ENCODE peak calls at places on chromosome 15, in nine cellular contexts. Q is A673, F is MM.1S, L is body of pancreas, M is spleen, H is brain microvascular endothelial cell, B is Panc1, I is mesendoderm, K is PC-3. V is an unnamed sample.

GRCh38 chr15:47129033-47129432 is 588.3 kb upstream of the SEMA6D start:
- DNase-seq in K (no peak), B (no peak), F (no peak), I (no peak), Q (no peak), M (no peak), L (no peak), H (no peak), V (no peak)

GRCh38 chr15:25188051-25188450 is 233.3 kb downstream of the SNRPN start:
- DNase-seq in B (no peak), L (no peak), H (no peak), M (no peak), K (no peak), Q (no peak), I (no peak), F (no peak), V (no peak)

GRCh38 chr15:38253448-38253847 is 812 bp downstream of the SPRED1 start:
- DNase-seq in L (peak), Q (peak), I (peak), F (no peak), K (peak), M (no peak), B (no peak), H (peak), V (no peak)

GRCh38 chr15:52678036-52678467 is 1.1 kb downstream of the ATOSA start:
- DNase-seq in Q (peak), H (peak), B (peak), K (peak), M (peak), F (peak), L (peak), I (peak), V (peak)

GRCh38 chr15:31273258-31273941 is 53.2 kb upstream of the KLF13 start:
- DNase-seq in H (no peak), Q (no peak), F (no peak), B (no peak), I (no peak), K (no peak), M (peak), L (no peak), V (no peak)

GRCh38 chr15:90165659-90166489 is 35.3 kb upstream of the SEMA4B start:
- DNase-seq in I (peak), B (peak), Q (peak), L (peak), K (peak), M (no peak), F (no peak), H (peak), V (no peak)

GRCh38 chr15:98955331-98955730 is 52.3 kb downstream of the PGPEP1L start:
- DNase-seq in K (no peak), I (no peak), L (no peak), B (no peak), F (no peak), M (peak), H (no peak), Q (no peak), V (peak)

GRCh38 chr15:71396536-71397125 is 281.4 kb downstream of the THSD4 start:
- DNase-seq in M (no peak), B (no peak), F (no peak), Q (no peak), I (no peak), K (peak), H (no peak), L (no peak), V (no peak)

GRCh38 chr15:71687902-71688508 is 122.3 kb upstream of the NR2E3 start:
- DNase-seq in F (no peak), K (no peak), M (no peak), H (peak), L (no peak), Q (peak), B (no peak), I (no peak), V (no peak)

GRCh38 chr15:60423540-60423939 is 25.8 kb upstream of the ANXA2 start:
- DNase-seq in I (peak), K (peak), H (peak), L (no peak), B (no peak), M (no peak), Q (peak), F (peak), V (peak)

GRCh38 chr15:29668120-29668602 is 154.1 kb downstream of the TJP1 start:
- DNase-seq in I (peak), Q (peak), F (peak), M (no peak), B (no peak), H (peak), L (peak), K (peak), V (peak)

GRCh38 chr15:52480990-52481389 is 47.7 kb downstream of the MYO5A start:
- DNase-seq in K (no peak), Q (no peak), M (no peak), F (peak), H (no peak), I (no peak), L (no peak), B (no peak), V (no peak)

GRCh38 chr15:25554640-25555039 is 115.8 kb upstream of the UBE3A start:
- DNase-seq in L (no peak), F (no peak), Q (no peak), H (no peak), K (no peak), M (no peak), B (no peak), I (no peak), V (no peak)

GRCh38 chr15:80710635-80711553 is 15.8 kb downstream of the ABHD17C start:
- DNase-seq in B (no peak), L (no peak), I (no peak), H (peak), M (no peak), Q (no peak), K (peak), F (no peak), V (no peak)

GRCh38 chr15:88647362-88648105 is 8.7 kb downstream of the ISG20 start:
- DNase-seq in F (no peak), M (peak), H (no peak), I (no peak), K (peak), B (no peak), L (peak), Q (no peak), V (no peak)

GRCh38 chr15:86183765-86184491 is 104.3 kb downstream of the AGBL1 start:
- DNase-seq in B (no peak), Q (no peak), K (no peak), M (no peak), L (no peak), F (no peak), I (no peak), H (no peak), V (no peak)

GRCh38 chr15:101157721-101158120 is 94.1 kb downstream of the CHSY1 start:
- DNase-seq in F (no peak), K (no peak), H (no peak), B (no peak), L (no peak), I (no peak), M (peak), Q (no peak), V (no peak)

GRCh38 chr15:95442107-95442719 is 888.3 kb upstream of the NR2F2 start:
- DNase-seq in F (no peak), B (no peak), M (no peak), I (no peak), K (no peak), L (no peak), H (no peak), Q (no peak), V (no peak)

GRCh38 chr15:50148362-50148963 is 29.4 kb upstream of the ATP8B4 start:
- DNase-seq in I (peak), L (no peak), B (peak), F (no peak), M (no peak), Q (peak), H (peak), K (peak), V (no peak)

GRCh38 chr15:73754461-73754860 is 1.3 kb upstream of the INSYN1 start:
- DNase-seq in K (no peak), I (no peak), Q (no peak), B (no peak), L (no peak), H (no peak), F (no peak), M (no peak), V (no peak)

GRCh38 chr15:31869640-31870335 is 160.5 kb upstream of the CHRNA7 start:
- DNase-seq in K (no peak), L (peak), Q (peak), I (peak), H (no peak), M (peak), F (no peak), B (no peak), V (peak)

GRCh38 chr15:90822204-90822955 is 46.0 kb upstream of the FURIN start:
- DNase-seq in M (no peak), H (no peak), B (no peak), I (no peak), K (no peak), L (no peak), Q (no peak), F (no peak), V (no peak)

GRCh38 chr15:43958894-43959330 is 132.1 kb downstream of the WDR76 start:
- DNase-seq in Q (peak), B (no peak), L (no peak), H (peak), F (no peak), M (no peak), I (peak), K (peak), V (no peak)

GRCh38 chr15:51846463-51847230 is 17.2 kb downstream of the TMOD3 start:
- DNase-seq in B (no peak), F (no peak), M (no peak), K (peak), Q (peak), L (no peak), I (no peak), H (peak), V (no peak)

GRCh38 chr15:81225161-81225671 is 28.5 kb downstream of the IL16 start:
- DNase-seq in F (no peak), L (peak), B (no peak), M (no peak), Q (no peak), I (no peak), H (no peak), K (no peak), V (no peak)

GRCh38 chr15:98548172-98548971 is 100.0 kb upstream of the IGF1R start:
- DNase-seq in H (peak), B (peak), M (peak), K (no peak), I (peak), Q (peak), F (no peak), L (peak), V (peak)

GRCh38 chr15:39304201-39304841 is 276.6 kb upstream of the THBS1 start:
- DNase-seq in K (no peak), M (no peak), I (no peak), F (no peak), H (no peak), L (no peak), Q (no peak), B (no peak), V (no peak)

GRCh38 chr15:65937476-65937875 is 68.2 kb downstream of the RAB11A start:
- DNase-seq in M (no peak), Q (no peak), L (peak), K (peak), F (no peak), H (peak), B (no peak), I (no peak), V (no peak)

GRCh38 chr15:67174446-67174845 is 80.0 kb downstream of the AAGAB start:
- DNase-seq in F (no peak), B (no peak), M (no peak), Q (no peak), I (no peak), K (no peak), H (no peak), L (no peak), V (no peak)
- H3K27ac ChIP-seq in F (no peak), B (peak), M (no peak), Q (no peak), I (no peak), K (peak), H (peak), L (no peak), V (peak)

GRCh38 chr15:42352401-42352800 is 6.9 kb upstream of the CAPN3 start:
- DNase-seq in H (no peak), L (no peak), F (no peak), Q (no peak), K (no peak), M (no peak), I (no peak), B (no peak), V (no peak)
- H3K27ac ChIP-seq in H (no peak), L (no peak), F (no peak), Q (no peak), K (no peak), M (no peak), I (no peak), B (no peak), V (no peak)

GRCh38 chr15:58547628-58548307 is 116.0 kb downstream of the LIPC start:
- DNase-seq in Q (no peak), H (no peak), M (no peak), K (peak), F (no peak), I (no peak), B (no peak), L (no peak), V (no peak)

GRCh38 chr15:58543664-58544335 is 112.0 kb downstream of the LIPC start:
- DNase-seq in Q (no peak), F (no peak), M (no peak), I (no peak), K (no peak), H (no peak), L (no peak), B (no peak), V (no peak)

GRCh38 chr15:58546635-58547627 is 115.1 kb downstream of the LIPC start:
- DNase-seq in K (peak), Q (no peak), L (peak), B (peak), I (peak), M (no peak), H (peak), F (no peak), V (no peak)

GRCh38 chr15:58546066-58546591 is 114.3 kb downstream of the LIPC start:
- DNase-seq in L (no peak), H (no peak), Q (no peak), F (no peak), M (no peak), B (no peak), K (no peak), I (no peak), V (no peak)

DNA sequence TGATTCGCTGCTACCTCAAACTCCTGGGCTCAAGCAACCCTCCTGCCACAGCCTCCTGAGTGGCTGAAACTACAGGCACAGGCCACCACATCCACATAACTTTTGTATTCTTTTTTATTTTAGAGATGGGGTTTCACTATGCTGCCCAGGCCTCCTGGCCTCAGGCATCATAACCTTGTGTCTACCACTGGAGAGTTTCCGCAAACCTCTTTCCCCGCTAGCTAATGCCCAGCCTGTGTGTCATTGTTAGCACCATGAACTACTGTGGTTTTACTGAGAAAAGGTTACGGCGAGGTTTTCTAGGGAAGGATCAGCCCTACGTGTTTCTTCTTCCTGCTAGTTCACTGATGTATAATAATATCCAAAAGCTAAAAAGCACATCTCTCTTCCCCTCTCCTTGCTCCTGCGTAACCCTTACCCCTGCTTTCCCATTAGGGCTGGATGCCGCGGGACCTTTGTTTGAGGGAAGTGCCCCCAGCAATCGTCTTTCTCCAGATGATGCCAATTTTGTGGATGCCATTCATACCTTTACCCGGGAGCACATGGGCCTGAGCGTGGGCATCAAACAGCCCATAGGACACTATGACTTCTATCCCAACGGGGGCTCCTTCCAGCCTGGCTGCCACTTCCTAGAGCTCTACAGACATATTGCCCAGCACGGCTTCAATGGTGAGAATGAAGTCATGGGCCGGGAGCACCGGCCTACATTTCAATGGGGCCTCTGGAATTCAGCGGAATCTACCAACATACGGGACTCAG is 113.7 kb downstream of the LIPC start:
- DNase-seq in I (no peak), L (no peak), Q (no peak), F (no peak), B (no peak), M (no peak), H (peak), K (no peak), V (no peak)
- H3K27ac ChIP-seq in I (no peak), L (no peak), Q (no peak), F (no peak), B (no peak), M (peak), H (peak), K (no peak), V (no peak)

DNA sequence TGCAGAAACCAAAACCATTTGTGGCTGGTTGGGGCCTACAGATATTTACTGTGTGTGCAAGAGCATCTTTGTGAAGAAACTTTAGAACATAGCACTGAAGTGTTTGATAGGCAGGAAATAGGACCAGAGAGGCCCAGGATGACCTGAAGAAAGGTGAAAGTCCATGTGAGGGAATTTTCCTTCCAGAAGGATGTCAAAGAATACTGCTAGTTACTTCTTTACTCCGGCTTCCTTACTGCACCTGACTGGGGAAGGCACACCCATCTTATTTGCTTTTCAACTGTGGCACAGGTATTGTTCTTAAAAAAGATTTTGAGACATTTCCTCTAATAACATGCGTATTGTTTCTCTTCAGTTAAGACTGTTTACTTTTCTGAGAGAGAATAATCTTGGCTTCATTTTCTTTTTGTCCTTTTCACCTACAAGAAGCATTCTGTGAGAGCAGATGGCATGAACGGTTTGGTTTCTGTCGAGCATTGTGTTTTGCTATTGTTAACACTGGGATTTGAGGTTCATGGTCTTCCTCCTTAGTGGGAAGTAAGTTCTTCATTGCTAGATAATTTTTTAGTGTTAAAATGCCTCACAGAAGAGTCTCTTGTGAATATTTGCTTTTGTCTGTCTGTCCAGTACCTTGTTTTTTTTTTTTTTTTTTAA is 71.5 kb downstream of the SLCO3A1 start:
- DNase-seq in L (no peak), H (no peak), M (no peak), B (no peak), F (no peak), I (no peak), K (no peak), Q (no peak), V (no peak)
- H3K27ac ChIP-seq in L (no peak), H (no peak), M (no peak), B (no peak), F (no peak), I (no peak), K (no peak), Q (no peak), V (no peak)

GRCh38 chr15:75673426-75674247 is 25.9 kb downstream of the SNX33 start:
- DNase-seq in H (peak), B (no peak), L (peak), K (no peak), Q (no peak), F (no peak), M (no peak), I (no peak), V (no peak)

GRCh38 chr15:75672111-75672602 is 24.4 kb downstream of the SNX33 start:
- DNase-seq in I (no peak), Q (no peak), L (no peak), F (no peak), K (no peak), M (no peak), H (no peak), B (no peak), V (no peak)

GRCh38 chr15:75674366-75674765 is 26.7 kb downstream of the SNX33 start:
- DNase-seq in K (no peak), H (no peak), Q (no peak), L (no peak), F (no peak), B (no peak), I (no peak), M (no peak), V (no peak)

GRCh38 chr15:75671684-75672083 is 24.0 kb downstream of the SNX33 start:
- DNase-seq in M (no peak), B (no peak), Q (no peak), I (no peak), K (no peak), H (no peak), L (no peak), F (no peak), V (no peak)

DNA sequence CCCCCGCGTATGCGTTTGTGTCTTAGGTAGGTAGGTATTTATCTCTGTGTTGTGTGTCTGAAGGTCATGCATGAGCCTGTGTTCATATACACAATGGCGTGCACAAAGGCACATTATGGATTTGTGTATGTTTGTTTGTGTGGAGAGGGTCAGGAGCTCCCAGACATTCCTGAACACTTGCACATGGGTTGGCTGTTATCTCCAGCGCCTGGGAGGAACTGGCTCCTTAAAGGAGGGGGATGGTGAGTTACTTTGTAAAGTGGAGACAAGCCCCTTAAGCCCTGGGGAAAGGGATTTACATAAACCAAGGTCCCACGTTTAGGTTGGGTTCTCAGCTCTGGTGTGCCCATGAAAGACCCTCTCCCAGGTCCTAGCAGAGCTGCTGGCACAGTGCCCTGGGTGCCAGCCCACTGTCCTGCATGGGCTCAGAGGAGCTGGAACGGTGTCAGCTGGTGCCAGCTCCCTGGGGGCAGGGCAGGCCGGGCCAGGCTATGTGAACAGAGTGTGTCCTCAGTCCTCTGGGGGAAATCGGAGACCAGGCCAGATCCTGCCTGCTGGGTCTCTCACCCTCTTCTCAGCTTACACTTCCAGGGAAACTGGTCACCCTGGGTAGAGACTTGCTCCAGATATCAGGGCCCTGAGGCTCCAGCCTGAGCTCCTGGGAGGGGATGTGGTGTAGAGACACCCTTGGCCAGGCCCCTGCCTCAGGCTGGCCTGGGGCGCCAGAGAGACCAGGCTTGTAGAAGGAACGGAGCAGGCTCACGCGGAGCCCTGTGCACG is 25.1 kb downstream of the SNX33 start:
- DNase-seq in Q (no peak), B (no peak), K (no peak), H (peak), L (peak), I (peak), F (no peak), M (no peak), V (no peak)
- H3K27ac ChIP-seq in Q (no peak), B (peak), K (no peak), H (peak), L (peak), I (no peak), F (no peak), M (no peak), V (no peak)

V was measured in caudate nucleus.